ENCODE peak calls at places on chromosomes 2 and 18, in seven cellular contexts. T, H, Q, O, W, P and G are unnamed samples.

GRCh38 chr2:201362396-201362795 is 5.3 kb upstream of the FLACC1 start:
- DNase-seq in T (no peak), H (no peak), Q (no peak), O (no peak), W (no peak), P (no peak), G (no peak)

GRCh38 chr2:74819702-74820101 is 14.2 kb upstream of the HK2 start:
- DNase-seq in T (no peak), H (no peak), Q (no peak), O (no peak), W (no peak), P (no peak), G (no peak)

GRCh38 chr2:240814946-240815760 is 4.9 kb downstream of the KIF1A start:
- DNase-seq in T (no peak), H (peak), Q (no peak), O (no peak), W (peak), P (no peak), G (no peak)

GRCh38 chr2:7456762-7457161 is 539.5 kb downstream of the RNF144A start:
- DNase-seq in T (no peak), H (no peak), Q (no peak), O (no peak), W (no peak), P (no peak), G (no peak)

GRCh38 chr2:207734264-207734635 is 22.8 kb downstream of the CCNYL1 start:
- DNase-seq in T (no peak), H (no peak), Q (peak), O (no peak), W (no peak), P (no peak), G (no peak)

GRCh38 chr18:25056456-25056855 is 295.5 kb downstream of the ZNF521 start:
- DNase-seq in T (no peak), H (no peak), Q (no peak), O (no peak), W (no peak), P (no peak), G (no peak)

GRCh38 chr18:25310045-25310444 is 41.9 kb downstream of the ZNF521 start:
- DNase-seq in T (no peak), H (no peak), Q (no peak), O (no peak), W (no peak), P (no peak), G (no peak)

GRCh38 chr2:109185801-109186570 is 57.0 kb downstream of the SH3RF3 start:
- DNase-seq in T (no peak), H (no peak), Q (no peak), O (no peak), W (peak), P (no peak), G (peak)

GRCh38 chr2:121999273-121999672 is 243.8 kb downstream of the TSN start:
- DNase-seq in T (no peak), H (no peak), Q (no peak), O (no peak), W (no peak), P (no peak), G (no peak)

GRCh38 chr2:12502759-12503158 is 214.0 kb upstream of the TRIB2 start:
- DNase-seq in T (no peak), H (no peak), Q (peak), O (no peak), W (no peak), P (no peak), G (no peak)

GRCh38 chr2:204175552-204176271 is 239.1 kb downstream of the ICOS start:
- DNase-seq in T (no peak), H (no peak), Q (no peak), O (no peak), W (no peak), P (no peak), G (no peak)

GRCh38 chr2:144402282-144402681 is 117.6 kb downstream of the ZEB2 start:
- DNase-seq in T (no peak), H (no peak), Q (no peak), O (no peak), W (no peak), P (no peak), G (peak)

GRCh38 chr2:190627881-190628412 is 20.9 kb upstream of the NAB1 start:
- DNase-seq in T (peak), H (no peak), Q (no peak), O (peak), W (no peak), P (no peak), G (peak)

GRCh38 chr2:216210711-216211131 is 101.6 kb downstream of the XRCC5 start:
- DNase-seq in T (no peak), H (no peak), Q (no peak), O (no peak), W (no peak), P (no peak), G (no peak)

GRCh38 chr2:38146302-38146916 is 70.5 kb upstream of the CYP1B1 start:
- DNase-seq in T (no peak), H (no peak), Q (peak), O (peak), W (no peak), P (peak), G (peak)

GRCh38 chr2:179336782-179337534 is 72.3 kb upstream of the SESTD1 start:
- DNase-seq in T (no peak), H (no peak), Q (peak), O (no peak), W (no peak), P (no peak), G (no peak)

GRCh38 chr2:181258761-181259160 is 198.4 kb upstream of the ITGA4 start:
- DNase-seq in T (no peak), H (no peak), Q (peak), O (no peak), W (no peak), P (no peak), G (no peak)

GRCh38 chr2:68709421-68709911 is 25.1 kb upstream of the ARHGAP25 start:
- DNase-seq in T (no peak), H (no peak), Q (no peak), O (no peak), W (no peak), P (peak), G (no peak)

GRCh38 chr2:182554950-182555349 is 128.1 kb upstream of the PDE1A start:
- DNase-seq in T (no peak), H (no peak), Q (no peak), O (no peak), W (no peak), P (no peak), G (no peak)

DNA sequence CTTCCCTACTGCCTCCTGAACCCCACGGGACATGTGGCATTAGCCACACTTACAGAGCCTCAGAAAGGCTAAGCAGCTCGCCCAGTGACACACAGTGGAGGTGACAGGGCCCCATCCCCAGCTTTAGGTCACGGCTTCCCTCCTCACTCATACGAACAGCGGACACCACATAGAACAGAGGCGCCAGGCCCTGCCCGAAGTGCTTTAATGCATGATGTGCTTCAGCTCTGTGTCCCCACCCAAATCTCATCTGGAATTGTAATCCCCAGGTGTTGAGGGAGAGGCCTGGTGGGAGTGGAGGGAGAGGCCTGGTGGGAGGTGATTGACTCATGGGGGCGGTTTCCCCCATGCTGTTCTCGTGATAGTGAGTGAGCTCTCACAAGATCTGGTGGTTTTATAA is 135.3 kb downstream of the PTGR3 start:
- DNase-seq in T (no peak), H (peak), Q (no peak), O (no peak), W (no peak), P (no peak), G (peak)
- TF ChIP-seq CTCF in T (no peak), H (no peak), Q (no peak), O (no peak), W (no peak), P (no peak), G (no peak)

DNA sequence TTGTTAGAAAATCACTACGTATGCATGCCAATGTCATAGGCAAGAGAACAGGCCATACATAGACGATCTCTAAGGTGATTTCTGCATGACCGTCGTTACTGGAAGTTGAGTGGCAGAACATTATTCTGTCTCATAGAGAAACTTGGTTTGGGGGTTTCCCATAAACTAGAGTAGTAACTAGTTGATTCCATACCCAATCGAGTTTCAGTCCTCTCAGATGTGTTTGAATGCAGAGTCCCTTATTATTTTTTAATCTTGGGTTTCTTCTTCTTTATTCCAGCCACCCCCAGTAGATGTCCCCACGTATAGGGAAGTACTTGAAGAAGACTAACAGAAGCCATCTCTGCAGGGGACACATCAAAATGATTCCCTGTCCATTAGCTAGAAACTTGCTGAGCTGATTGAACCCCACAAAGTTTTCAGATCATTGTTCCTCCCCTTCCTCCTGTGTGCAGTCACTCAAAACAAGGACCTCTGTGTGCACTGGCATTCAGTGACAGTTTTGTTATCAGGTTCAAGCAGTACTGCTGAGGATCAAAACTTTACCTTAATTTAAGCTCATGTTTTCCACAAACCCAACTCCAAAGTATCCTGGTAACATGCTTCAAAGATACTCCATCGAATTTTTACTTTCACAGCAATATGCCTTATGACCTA is 68.4 kb upstream of the CDCA7 start:
- DNase-seq in T (no peak), H (no peak), Q (no peak), O (peak), W (no peak), P (no peak), G (no peak)
- TF ChIP-seq CTCF in T (peak), H (no peak), Q (no peak), O (no peak), W (no peak), P (no peak), G (no peak)

GRCh38 chr2:227862741-227863588 is 8.5 kb upstream of the DAW1 start:
- DNase-seq in T (no peak), H (no peak), Q (peak), O (no peak), W (no peak), P (peak), G (peak)
- TF ChIP-seq CTCF in T (no peak), H (no peak), Q (peak), O (no peak), W (no peak), P (no peak), G (no peak)

DNA sequence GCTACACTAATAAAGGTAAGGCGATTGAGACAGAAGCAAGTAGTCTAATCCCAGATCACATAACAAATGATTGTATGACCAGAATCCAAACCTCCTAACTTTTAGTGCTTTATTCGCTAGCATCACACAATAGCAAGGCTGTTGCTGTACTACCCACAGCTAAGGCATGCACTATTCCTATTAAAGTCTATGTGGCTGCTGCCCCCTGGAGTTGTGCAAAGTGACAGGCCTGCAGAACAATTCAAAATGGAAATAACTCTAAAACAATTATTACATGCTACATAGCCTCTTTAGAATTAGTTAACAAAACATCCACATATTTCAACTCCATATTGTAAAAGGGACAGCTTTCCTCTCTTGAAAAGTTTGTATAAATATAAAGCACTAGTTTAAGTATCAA is 6.0 kb downstream of the ERBB4 start:
- DNase-seq in T (no peak), H (no peak), Q (no peak), O (no peak), W (no peak), P (no peak), G (no peak)
- TF ChIP-seq CTCF in T (no peak), H (peak), Q (no peak), O (no peak), W (no peak), P (no peak), G (no peak)

DNA sequence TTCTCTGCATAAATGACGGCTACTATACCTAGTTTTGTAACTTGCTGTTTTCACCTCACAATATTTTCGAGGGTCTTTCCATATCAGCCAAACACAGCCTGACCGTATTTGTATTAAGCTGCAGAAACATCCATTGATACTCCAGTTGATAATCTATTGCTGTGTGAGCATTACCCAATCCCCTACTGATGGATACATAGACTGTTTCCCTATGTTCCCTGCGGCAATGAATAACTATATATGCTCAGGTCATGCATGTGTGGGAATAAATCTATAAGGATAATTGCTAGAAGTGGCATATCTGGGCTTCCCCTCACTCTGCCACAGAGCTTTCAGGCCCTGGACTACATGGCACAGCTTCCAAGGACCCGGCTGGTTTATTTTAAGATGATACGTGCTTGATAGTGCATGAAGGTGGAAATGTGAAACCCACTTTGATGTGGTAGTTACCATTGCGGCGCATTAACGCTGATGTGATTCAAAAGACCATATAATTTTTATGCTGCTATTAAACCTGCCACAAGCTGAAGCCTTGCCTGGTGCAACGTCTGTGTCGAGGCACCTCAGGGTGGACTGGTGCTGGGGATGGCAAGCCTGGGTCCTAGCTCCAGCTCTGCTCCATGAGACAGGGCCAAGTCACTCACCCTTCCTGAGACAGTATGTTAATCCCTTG is 130.8 kb upstream of the MSH6 start:
- DNase-seq in T (no peak), H (no peak), Q (no peak), O (no peak), W (peak), P (no peak), G (no peak)
- TF ChIP-seq CTCF in T (no peak), H (no peak), Q (no peak), O (no peak), W (no peak), P (no peak), G (no peak)

DNA sequence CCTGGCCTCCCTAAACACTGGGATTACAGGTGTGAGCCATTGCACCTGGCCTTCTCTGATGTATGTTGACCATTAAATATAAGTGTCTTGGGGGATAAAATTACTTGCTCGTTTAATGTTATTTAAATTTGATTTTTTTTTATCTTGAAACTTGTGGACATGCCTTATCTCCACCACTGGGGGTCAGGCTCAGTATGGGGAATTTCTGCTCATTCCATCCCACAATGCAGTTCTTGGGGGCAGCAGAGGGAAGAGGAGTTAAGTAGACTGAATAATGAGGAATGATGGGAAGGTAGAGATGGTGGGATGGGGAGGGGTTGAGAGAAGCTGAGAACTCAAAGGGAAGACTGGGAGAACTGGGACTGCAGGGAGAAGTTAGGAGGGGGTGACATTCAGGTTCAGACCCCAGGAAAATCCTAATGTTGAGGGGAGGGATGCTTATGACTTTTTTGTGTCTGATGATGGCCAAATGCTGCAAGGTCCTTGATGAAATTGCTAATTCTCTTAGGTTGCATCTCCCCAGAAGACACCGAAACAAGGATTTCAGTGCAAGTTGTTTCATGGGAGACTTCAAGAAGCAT is 174.2 kb downstream of the MIB1 start:
- DNase-seq in T (no peak), H (no peak), Q (peak), O (no peak), W (no peak), P (peak), G (no peak)
- TF ChIP-seq CTCF in T (peak), H (peak), Q (peak), O (peak), W (peak), P (peak), G (peak)

GRCh38 chr2:70498054-70498453 is 55.6 kb downstream of the TGFA start:
- DNase-seq in T (no peak), H (no peak), Q (no peak), O (no peak), W (no peak), P (peak), G (no peak)

GRCh38 chr2:70498528-70498927 is 55.1 kb downstream of the TGFA start:
- DNase-seq in T (no peak), H (no peak), Q (no peak), O (no peak), W (no peak), P (no peak), G (no peak)

GRCh38 chr2:70494283-70494886 is 59.2 kb downstream of the TGFA start:
- DNase-seq in T (no peak), H (no peak), Q (no peak), O (no peak), W (no peak), P (no peak), G (no peak)

GRCh38 chr2:70499253-70499652 is 54.4 kb downstream of the TGFA start:
- DNase-seq in T (no peak), H (no peak), Q (no peak), O (no peak), W (no peak), P (no peak), G (no peak)

DNA sequence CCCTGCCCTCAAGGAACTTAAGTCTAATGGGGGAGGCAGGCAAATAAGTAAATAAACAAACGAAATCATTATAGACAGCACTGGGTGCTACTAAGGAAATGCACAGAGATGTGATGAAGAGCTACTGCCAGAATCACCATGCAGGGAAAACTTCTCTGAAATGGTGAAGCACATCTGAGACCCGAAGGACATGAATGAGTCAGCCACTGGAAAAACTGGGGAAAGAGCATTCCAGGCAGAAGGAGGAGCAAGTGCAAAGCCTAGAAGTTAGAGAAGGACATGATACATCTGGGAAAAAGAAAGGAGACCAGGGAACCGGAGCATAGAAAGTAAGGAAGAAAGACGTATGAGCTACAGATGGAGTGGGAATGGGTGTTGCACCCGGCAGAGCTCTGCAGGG is 56.8 kb downstream of the TGFA start:
- DNase-seq in T (no peak), H (no peak), Q (no peak), O (no peak), W (no peak), P (no peak), G (no peak)
- TF ChIP-seq CTCF in T (no peak), H (no peak), Q (no peak), O (no peak), W (no peak), P (no peak), G (no peak)

DNA sequence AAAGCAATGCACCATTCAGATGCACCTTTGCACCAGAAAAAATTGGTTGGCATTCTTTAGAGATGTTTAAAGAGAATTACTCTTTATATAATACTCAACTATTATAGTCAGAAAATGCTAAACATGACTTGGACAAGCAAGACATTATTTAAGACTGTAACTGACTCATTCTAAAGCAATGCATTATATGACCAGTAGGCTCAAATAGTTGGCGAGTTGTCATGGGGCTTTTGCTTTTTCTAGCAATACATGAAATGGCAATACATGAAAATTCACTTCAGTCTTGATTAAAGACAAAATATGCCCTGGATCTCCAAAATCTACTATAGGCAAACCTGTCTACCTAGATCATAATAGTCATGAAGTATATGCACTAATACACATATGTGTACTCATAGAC is 216.9 kb upstream of the VWC2L start:
- DNase-seq in T (no peak), H (no peak), Q (peak), O (no peak), W (no peak), P (no peak), G (no peak)
- TF ChIP-seq CTCF in T (no peak), H (peak), Q (no peak), O (no peak), W (no peak), P (no peak), G (no peak)

GRCh38 chr2:20580690-20581437 is 70.0 kb downstream of the HS1BP3 start:
- DNase-seq in T (peak), H (no peak), Q (no peak), O (no peak), W (no peak), P (no peak), G (peak)
- TF ChIP-seq CTCF in T (no peak), H (no peak), Q (no peak), O (no peak), W (no peak), P (no peak), G (no peak)

GRCh38 chr2:85648619-85649018 is 19.4 kb downstream of the SFTPB start:
- DNase-seq in T (no peak), H (no peak), Q (no peak), O (no peak), W (no peak), P (peak), G (no peak)
- TF ChIP-seq CTCF in T (peak), H (peak), Q (peak), O (no peak), W (no peak), P (no peak), G (peak)